ENCODE peak calls at places on chromosome 15, in six cellular contexts. P, S, T, C, G and O are unnamed samples.

GRCh38 chr15:66815322-66815721 is 113.3 kb downstream of the SMAD6 start:
- DNase-seq in T (no peak), S (no peak), G (peak), C (no peak), P (no peak), O (peak)

GRCh38 chr15:25735550-25736384 is 127.4 kb downstream of the ATP10A start:
- DNase-seq in P (no peak), G (no peak), S (no peak), T (no peak), C (no peak), O (no peak)

GRCh38 chr15:65310431-65311137 is 6.1 kb downstream of the RNU5B-1 start:
- DNase-seq in P (no peak), S (no peak), C (no peak), T (no peak), G (no peak), O (peak)

GRCh38 chr15:77688270-77689058 is 55.8 kb upstream of the LINGO1 start:
- DNase-seq in T (no peak), C (no peak), P (no peak), G (no peak), S (no peak), O (no peak)

GRCh38 chr15:40061212-40061901 is 22.4 kb upstream of the SRP14 start:
- DNase-seq in C (peak), P (no peak), G (no peak), T (no peak), S (no peak), O (no peak)

GRCh38 chr15:69713726-69714559 is 261.3 kb downstream of the RPLP1 start:
- DNase-seq in S (no peak), T (peak), P (no peak), G (no peak), C (no peak), O (no peak)

GRCh38 chr15:78312956-78313355 is 13.5 kb upstream of the SKIC8 start:
- DNase-seq in S (no peak), T (no peak), G (no peak), C (peak), P (no peak), O (no peak)

GRCh38 chr15:50697109-50697797 is 10.7 kb upstream of the TRPM7 start:
- DNase-seq in P (no peak), T (no peak), S (no peak), G (peak), C (no peak), O (peak)

GRCh38 chr15:66129561-66129960 is 124.0 kb downstream of the MEGF11 start:
- DNase-seq in S (no peak), T (no peak), P (no peak), G (no peak), C (no peak), O (no peak)

GRCh38 chr15:41502787-41503668 is 9.4 kb downstream of the ITPKA start:
- DNase-seq in S (no peak), T (no peak), P (no peak), C (no peak), G (no peak), O (no peak)

GRCh38 chr15:32774022-32774421 is 56.2 kb downstream of the GREM1 start:
- DNase-seq in T (no peak), C (no peak), S (no peak), G (peak), P (peak), O (peak)

GRCh38 chr15:47670365-47670764 is 46.9 kb upstream of the SEMA6D start:
- DNase-seq in T (no peak), S (no peak), P (no peak), G (no peak), C (no peak), O (no peak)

GRCh38 chr15:66748320-66748779 is 46.3 kb downstream of the SMAD6 start:
- DNase-seq in C (no peak), G (peak), T (no peak), P (no peak), S (no peak), O (peak)

GRCh38 chr15:31360158-31360561 is 33.5 kb downstream of the KLF13 start:
- DNase-seq in P (no peak), G (no peak), T (no peak), S (no peak), C (no peak), O (no peak)